ENCODE peak calls at places on chromosomes 13 and 19, in four cellular contexts. H, M, D and Z are unnamed samples.

GRCh38 chr13:33145667-33146066 is 129.4 kb downstream of the KL start:
- DNase-seq in H (no peak), M (no peak), D (no peak), Z (no peak)

GRCh38 chr13:75371223-75371622 is 110.7 kb downstream of the TBC1D4 start:
- DNase-seq in H (no peak), M (no peak), D (no peak), Z (no peak)

GRCh38 chr13:33080962-33081655 is 64.9 kb downstream of the KL start:
- DNase-seq in H (no peak), M (no peak), D (no peak), Z (no peak)

GRCh38 chr19:44758596-44758995 is 10.1 kb downstream of the BCL3 start:
- DNase-seq in H (no peak), M (no peak), D (no peak), Z (peak)

GRCh38 chr13:35695411-35695810 is 218.9 kb upstream of the MAB21L1 start:
- DNase-seq in H (no peak), M (no peak), D (no peak), Z (no peak)

GRCh38 chr13:38308736-38309135 is 40.9 kb upstream of the UFM1 start:
- DNase-seq in H (no peak), M (no peak), D (no peak), Z (no peak)

GRCh38 chr19:29840066-29840950 is 28.5 kb downstream of the CCNE1 start:
- DNase-seq in H (no peak), M (no peak), D (no peak), Z (no peak)

GRCh38 chr19:43700368-43701015 is 15.4 kb upstream of the IRGC start:
- DNase-seq in H (no peak), M (no peak), D (no peak), Z (no peak)

GRCh38 chr13:41019578-41020347 is 647 bp upstream of the ELF1 start:
- DNase-seq in H (no peak), M (peak), D (no peak), Z (no peak)

GRCh38 chr19:40416918-40417713 is 3.9 kb upstream of the PRX start:
- DNase-seq in H (peak), M (peak), D (no peak), Z (no peak)

GRCh38 chr19:39406656-39407393 is at the start of gene ZFP36:
- DNase-seq in H (peak), M (peak), D (no peak), Z (peak)

GRCh38 chr19:15107056-15108010 is at the start of gene SYDE1:
- DNase-seq in H (no peak), M (peak), D (no peak), Z (no peak)

GRCh38 chr13:79393564-79394249 is 12.3 kb downstream of the RBM26 start:
- DNase-seq in H (peak), M (peak), D (no peak), Z (no peak)

GRCh38 chr19:37572203-37572602 is 22.4 kb downstream of the ZNF571 start:
- DNase-seq in H (no peak), M (no peak), D (no peak), Z (no peak)

GRCh38 chr19:11848594-11849263 is at the start of gene ZNF439:
- DNase-seq in H (peak), M (peak), D (peak), Z (peak)

DNA sequence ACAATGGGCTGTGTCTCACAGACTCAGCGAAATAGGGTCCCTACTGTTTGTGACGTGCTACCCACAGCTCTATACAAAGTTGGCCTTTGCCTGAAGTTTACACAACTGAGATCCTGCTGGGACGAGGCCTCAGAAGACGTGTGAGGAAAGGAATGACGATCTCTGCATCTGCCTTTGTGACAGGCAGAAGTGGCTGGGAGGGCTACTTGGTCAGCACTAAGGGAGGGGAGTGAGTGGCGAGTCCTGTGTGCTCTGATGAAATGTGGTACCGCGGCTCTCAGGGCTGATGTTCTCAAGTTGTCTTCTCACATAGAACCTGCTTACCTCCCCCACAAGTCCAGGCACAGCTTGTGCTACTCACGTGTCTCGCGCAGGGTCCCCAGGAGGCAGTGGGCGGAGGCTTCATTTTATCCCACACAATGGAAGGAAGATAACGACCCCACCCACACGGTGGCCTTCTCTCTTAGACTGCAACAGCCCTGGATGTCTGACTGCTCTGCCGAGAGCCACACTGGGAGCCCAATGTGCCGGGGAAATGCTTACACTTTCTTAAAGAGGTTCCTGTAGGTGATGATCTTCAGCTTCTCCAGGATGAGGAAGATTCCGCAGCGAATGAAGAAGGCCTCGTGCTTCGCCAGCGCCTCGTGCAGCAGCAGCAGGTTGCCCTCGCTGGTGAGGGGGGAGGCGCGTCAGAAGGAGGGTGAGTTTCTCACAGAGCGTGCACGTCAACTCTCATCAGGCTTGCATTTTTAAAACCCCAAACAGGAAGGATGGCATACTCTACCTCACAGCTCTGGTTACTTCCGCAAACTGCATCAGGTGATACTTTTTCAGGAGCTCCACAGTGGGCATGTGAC is 21.2 kb downstream of the PROZ start:
- DNase-seq in H (peak), M (no peak), D (no peak), Z (no peak)
- TF ChIP-seq HDAC6 in H (no peak), M (no peak), D (no peak), Z (no peak)

GRCh38 chr13:74136089-74136658 is 2.0 kb upstream of the KLF12 start:
- DNase-seq in H (no peak), M (no peak), D (no peak), Z (no peak)
- TF ChIP-seq HDAC6 in H (no peak), M (no peak), D (no peak), Z (no peak)

DNA sequence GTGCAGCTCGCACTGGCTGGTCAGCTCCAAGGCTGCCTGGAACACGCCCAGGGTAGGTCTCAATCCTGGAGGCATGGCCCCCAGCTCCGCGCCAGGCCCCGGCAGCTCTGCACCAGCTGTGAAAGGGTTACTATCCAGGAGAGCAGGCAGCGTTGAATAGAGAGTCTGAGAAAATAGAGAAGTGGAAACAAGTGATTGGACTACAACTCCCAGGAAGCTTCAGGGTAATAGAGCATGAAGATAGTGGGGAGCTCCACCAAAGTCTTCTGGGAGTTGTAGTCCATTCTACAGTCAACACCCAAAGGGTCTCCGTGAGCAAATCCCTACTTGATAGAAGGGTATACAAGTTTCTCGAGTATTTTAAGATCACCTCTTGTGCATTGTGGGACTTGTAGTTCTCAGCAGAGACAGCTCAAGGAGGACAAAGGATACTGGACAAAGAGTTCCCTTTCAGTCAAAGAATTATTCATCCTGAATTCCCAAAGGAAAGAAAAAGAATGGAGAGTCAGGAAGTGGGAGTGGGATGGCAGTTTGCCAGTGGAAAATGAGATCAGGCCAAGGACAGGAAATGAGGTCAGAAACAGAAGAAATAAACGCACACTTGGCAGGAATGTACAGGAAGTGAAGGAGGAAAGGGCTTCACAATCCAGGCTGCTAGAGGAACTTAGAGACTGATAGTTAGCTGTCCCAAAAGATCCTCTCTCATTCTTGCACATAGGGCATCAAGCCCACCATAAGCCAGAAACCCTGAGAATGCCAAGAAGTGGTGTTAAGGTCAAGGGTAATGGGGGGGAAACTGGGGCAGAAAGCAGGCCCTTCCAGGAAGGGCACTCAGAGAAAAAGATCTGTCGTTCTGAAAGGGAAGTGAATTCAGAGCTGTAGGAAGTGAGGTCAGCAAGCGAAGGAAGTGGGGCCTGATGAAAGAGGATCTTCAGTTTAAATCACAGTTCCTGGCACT is 5.5 kb upstream of the MAMSTR start:
- DNase-seq in H (peak), M (no peak), D (no peak), Z (no peak)
- TF ChIP-seq HDAC6 in H (no peak), M (no peak), D (no peak), Z (no peak)

GRCh38 chr19:30877591-30878230 is 471.5 kb downstream of the TSHZ3 start:
- DNase-seq in H (no peak), M (no peak), D (no peak), Z (no peak)
- TF ChIP-seq HDAC6 in H (no peak), M (no peak), D (no peak), Z (no peak)

DNA sequence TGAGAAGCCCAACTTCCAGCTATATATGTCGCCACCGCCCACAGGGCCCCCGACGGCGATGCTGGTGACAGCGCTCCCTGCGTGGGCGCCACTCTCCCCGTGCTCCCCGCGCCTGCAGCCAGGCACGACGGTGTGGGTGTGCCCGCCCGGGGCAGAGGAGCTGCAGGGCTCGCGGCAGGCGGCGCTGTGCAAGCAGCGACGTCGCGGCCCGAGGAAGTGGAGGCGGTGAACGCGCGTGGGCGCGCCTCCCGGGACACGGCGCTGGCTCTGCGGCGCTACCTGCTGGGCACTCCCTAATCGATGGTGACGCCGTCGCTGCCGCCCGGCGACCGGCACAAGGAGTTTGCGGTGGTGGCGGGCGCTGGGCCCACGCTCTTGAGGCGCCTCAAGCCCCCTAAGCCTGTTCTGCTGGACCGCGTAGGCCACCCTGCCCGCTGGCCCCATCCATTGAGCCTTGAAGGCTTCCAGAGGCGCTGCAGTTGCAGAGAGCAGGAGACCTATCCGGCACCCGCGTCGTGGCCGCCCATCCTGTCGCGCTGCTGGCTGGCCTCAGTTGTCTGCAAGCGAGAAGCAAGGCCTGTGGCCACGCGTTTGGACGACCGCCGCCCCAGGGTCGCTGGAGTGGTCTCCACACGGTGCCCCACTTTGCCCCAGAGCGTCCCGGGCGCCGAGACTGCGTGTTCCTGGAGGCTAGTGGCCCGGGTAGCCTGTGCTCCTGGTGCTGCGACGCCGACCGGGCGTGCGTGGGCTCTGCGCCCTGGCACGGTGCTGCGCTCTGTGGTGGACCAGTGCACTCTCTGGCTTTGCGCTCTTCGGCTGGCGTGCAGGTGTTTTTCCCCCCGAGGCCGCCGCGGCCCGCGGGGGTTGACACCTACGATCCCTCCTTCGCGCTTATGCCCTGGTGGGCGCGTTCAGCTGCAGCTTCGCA is 23.1 kb downstream of the LRFN3 start:
- DNase-seq in H (peak), M (no peak), D (no peak), Z (peak)
- TF ChIP-seq HDAC6 in H (no peak), M (no peak), D (no peak), Z (no peak)

GRCh38 chr19:3879656-3880055 is 829 bp upstream of the ATCAY start:
- DNase-seq in H (peak), M (no peak), D (no peak), Z (peak)
- TF ChIP-seq HDAC6 in H (no peak), M (no peak), D (no peak), Z (no peak)

GRCh38 chr13:110431851-110432294 is 124.8 kb downstream of the COL4A2 start:
- DNase-seq in H (no peak), M (no peak), D (no peak), Z (no peak)
- TF ChIP-seq HDAC6 in H (no peak), M (no peak), D (no peak), Z (no peak)

DNA sequence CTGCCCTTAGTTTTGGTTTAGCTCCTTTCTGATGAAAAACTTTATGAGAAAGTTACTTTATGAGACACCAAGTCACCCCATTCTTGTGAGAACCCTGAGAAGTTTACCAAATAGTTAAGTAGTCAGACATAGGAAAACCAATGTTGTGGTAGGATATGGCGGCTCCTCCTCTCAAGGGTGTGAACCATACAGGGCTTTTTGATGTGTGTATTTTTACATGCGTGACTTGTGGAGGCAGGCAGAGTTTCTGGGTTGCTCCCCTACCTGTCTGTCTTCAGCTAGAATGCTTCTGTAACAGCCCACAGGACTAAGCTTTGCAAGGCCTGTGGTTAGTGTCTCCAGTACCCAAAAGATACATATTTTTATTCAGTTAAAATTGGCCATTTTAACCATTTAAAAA is 18.3 kb downstream of the UBAC2 start:
- DNase-seq in H (no peak), M (no peak), D (peak), Z (no peak)
- TF ChIP-seq HDAC6 in H (no peak), M (no peak), D (no peak), Z (no peak)

GRCh38 chr13:26896986-26897668 is 136.5 kb upstream of the GPR12 start:
- DNase-seq in H (no peak), M (no peak), D (no peak), Z (no peak)
- TF ChIP-seq HDAC6 in H (no peak), M (no peak), D (no peak), Z (no peak)

DNA sequence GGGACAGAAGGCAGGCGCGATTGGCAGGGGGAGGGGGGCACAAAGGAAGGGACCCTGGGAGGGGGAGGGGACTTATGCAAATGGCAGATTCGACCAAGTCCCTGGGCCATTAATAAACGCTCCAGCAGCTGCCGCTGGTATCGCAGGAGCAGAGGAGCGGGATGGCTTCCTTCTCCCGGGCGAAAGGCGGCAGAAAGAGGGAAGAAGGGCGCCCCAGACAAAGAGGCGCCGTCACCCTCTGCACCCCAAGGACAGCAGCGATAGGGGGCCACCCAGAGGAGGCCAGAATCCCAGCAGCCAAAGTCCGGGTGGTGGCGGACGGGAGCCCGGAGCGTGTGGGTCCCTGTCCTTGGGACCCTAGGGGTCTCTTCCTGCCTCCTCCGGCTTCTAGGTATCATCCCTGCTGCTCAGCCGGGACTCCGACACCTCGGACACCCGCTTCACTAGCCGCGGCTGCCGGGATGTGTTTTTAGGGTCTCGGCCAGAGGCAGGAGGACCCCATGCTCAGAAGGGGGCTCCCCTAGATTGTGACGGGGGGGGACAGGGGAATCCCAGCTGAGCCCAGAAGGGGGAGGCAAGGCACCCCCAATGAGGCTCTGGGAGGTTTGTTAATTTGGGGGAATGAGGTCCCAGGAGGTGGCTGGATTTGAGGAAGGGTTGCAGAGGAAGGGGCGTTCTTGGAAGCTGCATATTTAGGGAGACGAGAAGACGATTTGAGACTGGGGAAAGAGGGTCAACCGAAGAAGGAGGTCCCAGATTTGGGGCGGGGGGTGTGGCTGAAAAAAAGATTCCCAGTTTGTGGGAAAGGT is 1.7 kb downstream of the PTPRS start:
- DNase-seq in H (peak), M (no peak), D (no peak), Z (peak)
- TF ChIP-seq HDAC6 in H (no peak), M (no peak), D (no peak), Z (no peak)